ENCODE peak calls at places on chromosomes 7 and 10, in five cellular contexts. Y, O, M, K and E are unnamed samples.

GRCh38 chr7:17301491-17302101 is 3.1 kb downstream of the AHR start:
- DNase-seq in M (no peak), O (peak), Y (no peak), K (peak), E (no peak)

GRCh38 chr10:60141916-60142559 is 235.7 kb upstream of the CCDC6 start:
- DNase-seq in Y (no peak), O (no peak), M (no peak), K (no peak), E (no peak)

GRCh38 chr10:68955414-68955785 is 570 bp upstream of the DDX21 start:
- DNase-seq in M (no peak), K (no peak), O (peak), Y (no peak), E (no peak)

GRCh38 chr7:114104035-114104434 is 185.2 kb upstream of the PPP1R3A start:
- DNase-seq in K (no peak), Y (no peak), M (no peak), O (no peak), E (no peak)

GRCh38 chr7:100107125-100107737 is 5.8 kb downstream of the AP4M1 start:
- DNase-seq in K (no peak), O (no peak), Y (no peak), M (no peak), E (no peak)

GRCh38 chr10:131437556-131438465 is 126.3 kb upstream of the TCERG1L start:
- DNase-seq in Y (no peak), K (no peak), M (no peak), O (no peak), E (no peak)

GRCh38 chr10:27884185-27884630 is 114.7 kb downstream of the ODAD2 start:
- DNase-seq in K (no peak), Y (no peak), O (no peak), M (no peak), E (no peak)

GRCh38 chr7:35676211-35676610 is 18.7 kb downstream of the HERPUD2 start:
- DNase-seq in O (no peak), Y (no peak), K (no peak), M (no peak), E (no peak)

GRCh38 chr7:66043681-66044497 is 31.7 kb upstream of the ASL start:
- DNase-seq in Y (no peak), M (peak), K (no peak), O (peak), E (no peak)

GRCh38 chr10:118504044-118504944 is 91.2 kb downstream of the PRLHR start:
- DNase-seq in M (no peak), O (no peak), K (no peak), Y (no peak), E (peak)

GRCh38 chr10:51001587-51001986 is 72.7 kb upstream of the PRKG1 start:
- DNase-seq in M (no peak), Y (no peak), K (no peak), O (no peak), E (no peak)

GRCh38 chr10:3528271-3528670 is 256.7 kb downstream of the KLF6 start:
- DNase-seq in K (no peak), M (no peak), O (no peak), Y (no peak), E (no peak)

GRCh38 chr10:6033954-6034353 is 28.2 kb downstream of the IL2RA start:
- DNase-seq in O (no peak), Y (no peak), K (no peak), M (no peak), E (no peak)

GRCh38 chr7:74236284-74236683 is 17.9 kb downstream of the RFC2 start:
- DNase-seq in M (no peak), O (no peak), Y (peak), K (no peak), E (no peak)

GRCh38 chr7:135317676-135318326 is 84.2 kb downstream of the STRA8 start:
- DNase-seq in K (no peak), Y (no peak), O (no peak), M (no peak), E (no peak)

GRCh38 chr10:64023926-64024465 is 502.8 kb downstream of the REEP3 start:
- DNase-seq in Y (no peak), O (no peak), K (no peak), M (no peak), E (no peak)

GRCh38 chr7:120273476-120273975 is 551 bp downstream of the KCND2 start:
- DNase-seq in M (peak), O (peak), K (no peak), Y (no peak), E (no peak)

GRCh38 chr10:132706701-132707100 is 79.2 kb downstream of the NKX6-2 start:
- DNase-seq in Y (no peak), M (no peak), O (no peak), K (no peak), E (no peak)

GRCh38 chr7:128352138-128352537 is 8.4 kb upstream of the RBM28 start:
- DNase-seq in K (no peak), M (no peak), Y (no peak), O (peak), E (no peak)

GRCh38 chr10:43294241-43294658 is 27.4 kb upstream of the RASGEF1A start:
- DNase-seq in K (no peak), M (no peak), Y (no peak), O (no peak), E (no peak)

GRCh38 chr10:51000164-51000563 is 74.1 kb upstream of the PRKG1 start:
- DNase-seq in O (no peak), M (no peak), K (no peak), Y (peak), E (no peak)

GRCh38 chr7:42414028-42414427 is 177.0 kb upstream of the GLI3 start:
- DNase-seq in Y (no peak), O (no peak), M (no peak), K (no peak), E (no peak)

GRCh38 chr7:55304363-55304762 is 60.8 kb upstream of the LANCL2 start:
- DNase-seq in K (no peak), Y (no peak), M (no peak), O (no peak), E (no peak)

GRCh38 chr10:93495654-93496321 is 624 bp upstream of the CEP55 start:
- DNase-seq in O (peak), K (no peak), Y (no peak), M (no peak), E (no peak)

GRCh38 chr7:55420535-55420934 is 55.4 kb downstream of the LANCL2 start:
- DNase-seq in M (peak), K (no peak), Y (peak), O (no peak), E (no peak)

GRCh38 chr7:23212395-23212794 is 30.5 kb downstream of the NUP42 start:
- DNase-seq in O (no peak), M (no peak), Y (no peak), K (no peak), E (no peak)

GRCh38 chr7:284762-285722 is 4.9 kb upstream of the FOXL3 start:
- DNase-seq in Y (no peak), M (no peak), K (no peak), O (no peak), E (no peak)

GRCh38 chr7:132569884-132570614 is 6.2 kb downstream of the PLXNA4 start:
- DNase-seq in M (no peak), K (no peak), O (no peak), Y (no peak), E (no peak)

GRCh38 chr10:74056081-74056818 is 58.3 kb downstream of the VCL start:
- DNase-seq in Y (no peak), K (no peak), M (no peak), O (no peak), E (no peak)

GRCh38 chr10:63699785-63700184 is 178.6 kb downstream of the REEP3 start:
- DNase-seq in M (no peak), O (no peak), K (no peak), Y (no peak), E (no peak)

GRCh38 chr10:96651998-96652431 is 65.2 kb upstream of the TM9SF3 start:
- DNase-seq in Y (no peak), M (no peak), O (no peak), K (peak), E (no peak)

GRCh38 chr10:13066527-13066926 is 33.4 kb upstream of the OPTN start:
- DNase-seq in M (no peak), Y (no peak), K (no peak), O (no peak), E (no peak)

GRCh38 chr10:117429644-117430043 is 54.4 kb upstream of the PDZD8 start:
- DNase-seq in Y (no peak), K (no peak), M (no peak), O (no peak), E (no peak)